ENCODE peak calls at places on chromosomes 12 and 14, in ten cellular contexts. I is CD8-positive, alpha-beta memory T cell; V is heart right ventricle; B is cardiac muscle cell; C is gastrocnemius medialis; T is ovary; W is lower lobe of right lung; Y is vagina; M is esophagus squamous epithelium; G is tibial nerve. O is an unnamed sample. For H3K36me3, the result is how much of the 10 kb centered on the place peaks cover.

GRCh38 chr14:75979641-75980422 is 2.0 kb downstream of the TGFB3 start:
- DNase-seq in I (no peak), V (peak), B (peak), C (peak), T (peak), W (no peak), Y (no peak), M (no peak), G (peak), O (no peak)

GRCh38 chr14:59044707-59045106 is 143.8 kb upstream of the DAAM1 start:
- DNase-seq in I (no peak), V (no peak), B (peak), C (no peak), T (no peak), W (no peak), Y (no peak), M (no peak), G (no peak), O (no peak)

GRCh38 chr12:96170328-96170727 is 23.8 kb upstream of the ELK3 start:
- DNase-seq in I (no peak), V (peak), B (no peak), C (no peak), T (no peak), W (no peak), Y (no peak), M (no peak), G (no peak), O (no peak)

GRCh38 chr14:82398313-82398712 is 864.7 kb upstream of the SEL1L start:
- DNase-seq in I (no peak), V (no peak), B (no peak), C (no peak), T (no peak), W (no peak), Y (no peak), M (no peak), G (no peak), O (no peak)

GRCh38 chr12:33253123-33253522 is 186.5 kb downstream of the SYT10 start:
- DNase-seq in I (no peak), V (no peak), B (no peak), C (no peak), T (no peak), W (no peak), Y (no peak), M (no peak), G (no peak), O (no peak)

GRCh38 chr12:118061876-118062791 is 1.2 kb upstream of the WSB2 start:
- DNase-seq in I (no peak), V (peak), B (peak), C (peak), T (peak), W (peak), Y (no peak), M (no peak), G (peak), O (peak)

GRCh38 chr14:105281354-105282097 is 19.3 kb downstream of the BRF1 start:
- DNase-seq in I (no peak), V (no peak), B (peak), C (no peak), T (no peak), W (no peak), Y (no peak), M (no peak), G (peak), O (peak)

GRCh38 chr14:32564591-32564990 is 235.5 kb downstream of the AKAP6 start:
- DNase-seq in I (no peak), V (no peak), B (peak), C (no peak), T (no peak), W (no peak), Y (no peak), M (no peak), G (peak), O (peak)

GRCh38 chr12:2261708-2262107 is 208.9 kb downstream of the CACNA1C start:
- DNase-seq in I (no peak), V (no peak), B (no peak), C (no peak), T (no peak), W (no peak), Y (no peak), M (no peak), G (no peak), O (no peak)

GRCh38 chr14:104579507-104579906 is at the start of gene C14orf180:
- DNase-seq in I (no peak), V (peak), B (no peak), C (peak), T (no peak), W (no peak), Y (no peak), M (no peak), G (no peak), O (no peak)

GRCh38 chr12:1972260-1972659 is 32.0 kb downstream of the DCP1B start:
- DNase-seq in I (no peak), V (no peak), B (peak), C (no peak), T (no peak), W (no peak), Y (no peak), M (no peak), G (no peak), O (peak)

GRCh38 chr14:100644383-100644782 is 57.2 kb upstream of the BEGAIN start:
- DNase-seq in I (peak), V (no peak), B (no peak), C (no peak), T (peak), W (no peak), Y (no peak), M (no peak), G (no peak), O (no peak)

GRCh38 chr12:127311695-127312364 is 955.1 kb upstream of the TMEM132C start:
- DNase-seq in I (no peak), V (no peak), B (no peak), C (no peak), T (no peak), W (no peak), Y (no peak), M (no peak), G (no peak), O (no peak)

GRCh38 chr14:23114669-23115491 is 4.2 kb downstream of the CEBPE start:
- DNase-seq in I (no peak), V (no peak), B (peak), C (no peak), T (no peak), W (peak), Y (no peak), M (no peak), G (no peak), O (peak)

GRCh38 chr12:79674629-79675028 is 16.1 kb downstream of the PAWR start:
- DNase-seq in I (no peak), V (no peak), B (peak), C (no peak), T (no peak), W (no peak), Y (no peak), M (no peak), G (no peak), O (peak)

GRCh38 chr12:124727244-124727673 is 136.4 kb downstream of the SCARB1 start:
- DNase-seq in I (no peak), V (peak), B (no peak), C (peak), T (no peak), W (peak), Y (no peak), M (peak), G (peak), O (peak)

GRCh38 chr14:94109915-94110250 is 653 bp upstream of the IFI27 start:
- DNase-seq in I (no peak), V (no peak), B (no peak), C (no peak), T (no peak), W (no peak), Y (peak), M (no peak), G (no peak), O (no peak)

GRCh38 chr14:33062476-33062875 is 123.8 kb downstream of the NPAS3 start:
- DNase-seq in I (no peak), V (no peak), B (no peak), C (no peak), T (no peak), W (no peak), Y (no peak), M (no peak), G (no peak), O (no peak)

GRCh38 chr12:88634008-88634407 is 53.7 kb upstream of the KITLG start:
- DNase-seq in I (no peak), V (no peak), B (no peak), C (no peak), T (no peak), W (no peak), Y (no peak), M (no peak), G (no peak), O (no peak)

GRCh38 chr12:97995578-97995977 is 519.8 kb upstream of the TMPO start:
- DNase-seq in I (no peak), V (no peak), B (no peak), C (no peak), T (no peak), W (no peak), Y (no peak), M (no peak), G (no peak), O (no peak)

GRCh38 chr14:31142455-31143087 is 65.0 kb downstream of the HECTD1 start:
- DNase-seq in I (no peak), V (no peak), B (no peak), C (peak), T (no peak), W (no peak), Y (no peak), M (no peak), G (no peak), O (no peak)
- H3K36me3 ChIP-seq in I (under half), V (under half), B (half or more), C (under half), T (under half), W (half or more), Y (under half), M (under half), G (under half), O (under half)

GRCh38 chr12:120359159-120359527 is 9.8 kb downstream of the MSI1 start:
- DNase-seq in I (no peak), V (no peak), B (no peak), C (no peak), T (no peak), W (no peak), Y (no peak), M (no peak), G (no peak), O (no peak)

GRCh38 chr12:120356567-120357030 is 12.4 kb downstream of the MSI1 start:
- DNase-seq in I (peak), V (peak), B (peak), C (peak), T (peak), W (peak), Y (no peak), M (no peak), G (peak), O (peak)

GRCh38 chr12:120358412-120359158 is 10.4 kb downstream of the MSI1 start:
- DNase-seq in I (no peak), V (no peak), B (no peak), C (no peak), T (no peak), W (no peak), Y (no peak), M (no peak), G (no peak), O (no peak)

GRCh38 chr12:120353556-120354317 is 15.2 kb downstream of the MSI1 start:
- DNase-seq in I (no peak), V (no peak), B (no peak), C (no peak), T (no peak), W (no peak), Y (no peak), M (no peak), G (no peak), O (no peak)

GRCh38 chr12:120357104-120357503 is 11.9 kb downstream of the MSI1 start:
- DNase-seq in I (no peak), V (no peak), B (no peak), C (no peak), T (no peak), W (no peak), Y (no peak), M (no peak), G (no peak), O (no peak)
- H3K36me3 ChIP-seq in I (under half), V (under half), B (under half), C (under half), T (under half), W (under half), Y (under half), M (under half), G (under half), O (under half)

GRCh38 chr12:53414756-53415417 is 8.8 kb upstream of the AMHR2 start:
- DNase-seq in I (no peak), V (no peak), B (peak), C (no peak), T (no peak), W (no peak), Y (no peak), M (no peak), G (no peak), O (no peak)
- H3K36me3 ChIP-seq in I (under half), V (under half), B (under half), C (under half), T (under half), W (under half), Y (under half), M (under half), G (under half), O (under half)

GRCh38 chr12:106868982-106869381 is 86.7 kb upstream of the TMEM263 start:
- DNase-seq in I (no peak), V (no peak), B (no peak), C (no peak), T (no peak), W (no peak), Y (no peak), M (no peak), G (no peak), O (no peak)
- H3K36me3 ChIP-seq in I (under half), V (under half), B (under half), C (under half), T (under half), W (under half), Y (under half), M (under half), G (under half), O (under half)

DNA sequence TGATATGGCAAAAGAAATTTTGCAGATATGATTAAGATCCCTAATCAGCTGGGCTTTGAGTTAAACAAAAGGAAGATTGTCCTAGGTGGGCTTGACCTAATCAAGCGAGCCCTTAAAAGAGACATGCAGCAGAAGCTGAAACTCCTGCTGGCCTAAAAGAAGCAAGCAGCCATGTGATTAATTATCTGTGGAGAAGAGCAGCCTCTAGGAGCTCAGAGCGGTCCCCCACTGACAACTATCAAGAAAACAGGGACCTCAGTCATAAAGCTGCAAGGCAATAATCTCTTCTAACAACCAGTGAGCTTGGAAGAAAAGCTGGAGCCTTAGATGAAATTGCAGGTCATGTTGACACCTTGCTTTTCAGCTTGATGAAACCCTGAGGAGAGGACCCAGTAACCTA is 288.9 kb upstream of the CLEC14A start:
- DNase-seq in I (no peak), V (no peak), B (no peak), C (no peak), T (no peak), W (no peak), Y (no peak), M (no peak), G (no peak), O (no peak)
- H3K36me3 ChIP-seq in I (under half), V (under half), B (under half), C (under half), T (under half), W (under half), Y (under half), M (under half), G (under half), O (under half)

GRCh38 chr12:6541371-6542165 is 7.3 kb downstream of the GAPDH start:
- DNase-seq in I (no peak), V (no peak), B (no peak), C (peak), T (peak), W (no peak), Y (no peak), M (no peak), G (no peak), O (no peak)
- H3K36me3 ChIP-seq in I (under half), V (under half), B (under half), C (under half), T (under half), W (half or more), Y (under half), M (under half), G (under half), O (under half)

DNA sequence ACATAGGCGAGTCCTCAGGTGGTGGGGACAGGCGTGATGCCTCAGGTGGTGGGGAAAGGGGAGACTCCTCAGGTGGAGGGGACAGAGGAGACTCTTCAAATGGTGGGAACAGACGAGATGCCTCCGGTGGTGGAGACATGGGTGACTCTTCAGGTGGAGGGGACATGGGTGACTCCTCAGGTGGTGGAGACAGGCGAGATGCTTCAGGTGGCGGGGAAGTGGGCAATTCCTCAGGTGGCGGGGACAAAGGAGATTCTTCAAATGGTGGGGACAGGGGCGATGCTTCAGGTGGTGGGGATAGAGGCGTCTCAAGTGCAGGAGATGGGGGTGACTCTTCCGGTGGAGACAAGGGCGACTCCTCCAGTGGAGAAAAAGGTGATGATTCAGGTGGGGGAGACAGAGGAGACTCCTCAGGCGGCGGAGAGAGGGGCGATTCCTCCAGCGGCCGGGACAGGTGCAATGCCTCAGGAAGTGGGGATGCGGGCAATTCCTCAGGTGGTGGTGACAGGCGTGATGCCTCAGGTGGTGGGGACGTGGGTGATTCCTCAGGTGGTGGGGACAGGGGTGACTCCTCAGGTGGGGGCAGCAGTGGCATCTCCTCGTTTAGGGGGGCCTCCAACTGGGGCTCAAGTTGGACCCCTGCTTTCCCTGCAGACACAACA is 8.7 kb downstream of the KMT2D start:
- DNase-seq in I (peak), V (no peak), B (no peak), C (no peak), T (no peak), W (peak), Y (no peak), M (no peak), G (no peak), O (no peak)
- H3K36me3 ChIP-seq in I (half or more), V (under half), B (half or more), C (under half), T (under half), W (half or more), Y (under half), M (half or more), G (half or more), O (under half)

DNA sequence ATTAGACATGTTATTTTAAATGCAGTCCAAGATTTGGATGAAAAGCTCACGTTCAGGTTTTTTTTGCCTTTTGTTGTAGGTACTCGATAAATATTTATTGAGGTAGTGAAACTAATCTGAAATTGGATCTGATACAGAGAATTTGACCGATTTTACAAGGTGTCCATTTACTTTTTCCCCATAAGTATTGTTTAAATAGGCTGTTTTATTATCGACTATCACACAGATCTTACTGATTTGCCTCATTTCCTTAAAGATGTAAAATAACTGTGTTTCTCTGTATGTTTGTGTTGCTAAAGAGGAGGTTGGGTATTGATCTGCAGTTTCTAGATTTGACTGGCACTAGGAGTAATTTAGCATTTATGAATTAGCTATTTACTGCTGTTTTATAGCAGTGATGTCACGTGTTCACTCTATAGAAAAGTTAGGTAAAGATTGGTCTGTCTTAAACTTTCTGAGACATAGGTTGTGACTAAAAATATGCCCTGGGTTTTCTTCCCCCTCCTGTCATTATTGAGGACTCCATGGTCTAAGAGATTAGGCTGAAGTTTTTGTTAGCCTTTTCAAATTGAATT is 3.5 kb downstream of the RAP1B start:
- DNase-seq in I (no peak), V (no peak), B (no peak), C (no peak), T (no peak), W (no peak), Y (no peak), M (no peak), G (no peak), O (no peak)
- H3K36me3 ChIP-seq in I (under half), V (under half), B (under half), C (under half), T (under half), W (under half), Y (under half), M (under half), G (under half), O (under half)

DNA sequence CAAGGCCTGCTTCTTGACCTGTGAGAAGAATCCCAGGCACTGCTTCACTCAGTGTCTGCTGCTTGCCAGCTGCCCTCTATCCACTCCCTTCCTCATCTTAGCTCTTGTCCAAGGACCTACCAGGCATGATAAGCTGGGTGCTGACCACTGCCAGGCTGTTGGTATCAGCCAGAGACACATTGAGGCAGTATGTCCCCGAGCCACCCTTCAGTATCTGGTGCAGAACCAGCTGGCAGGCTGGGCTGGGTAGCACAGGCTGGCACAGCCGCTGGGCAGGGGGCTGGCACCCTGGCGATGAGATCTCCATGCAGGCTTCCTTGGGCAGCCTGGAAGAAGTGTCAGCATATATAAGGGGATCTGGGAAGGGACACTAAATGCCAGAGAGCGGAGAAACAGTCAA is 10.5 kb downstream of the PMEL start:
- DNase-seq in I (no peak), V (no peak), B (no peak), C (no peak), T (no peak), W (no peak), Y (no peak), M (no peak), G (no peak), O (no peak)
- H3K36me3 ChIP-seq in I (under half), V (under half), B (under half), C (under half), T (under half), W (under half), Y (under half), M (under half), G (under half), O (under half)

GRCh38 chr14:39568809-39569538 is 136.7 kb upstream of the FBXO33 start:
- DNase-seq in I (no peak), V (no peak), B (no peak), C (no peak), T (no peak), W (no peak), Y (no peak), M (no peak), G (no peak), O (no peak)

GRCh38 chr14:39563361-39563760 is 131.1 kb upstream of the FBXO33 start:
- DNase-seq in I (no peak), V (no peak), B (no peak), C (no peak), T (no peak), W (no peak), Y (no peak), M (no peak), G (no peak), O (no peak)

GRCh38 chr14:39562175-39562574 is 129.9 kb upstream of the FBXO33 start:
- DNase-seq in I (no peak), V (no peak), B (no peak), C (no peak), T (no peak), W (no peak), Y (no peak), M (no peak), G (no peak), O (no peak)

DNA sequence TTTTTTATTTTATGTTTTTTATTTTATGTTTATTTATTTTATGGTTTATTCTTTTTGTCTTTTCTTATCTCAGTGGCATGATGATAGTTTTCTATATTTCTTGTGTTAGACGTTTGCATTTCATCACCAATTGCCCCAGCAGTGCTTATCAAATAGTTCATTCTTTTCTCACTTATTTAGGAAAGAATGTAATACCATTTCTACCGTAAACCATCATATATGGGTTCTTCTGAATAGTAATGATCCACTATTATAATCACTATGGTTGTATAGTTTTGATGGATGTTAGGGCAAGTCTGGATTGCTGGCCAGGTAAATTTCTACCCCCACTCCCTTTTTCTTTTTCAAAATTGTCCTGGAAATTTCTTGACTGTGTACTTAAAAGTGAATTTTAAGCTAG is 134.6 kb upstream of the FBXO33 start:
- DNase-seq in I (no peak), V (no peak), B (no peak), C (no peak), T (no peak), W (no peak), Y (no peak), M (no peak), G (no peak), O (no peak)
- H3K36me3 ChIP-seq in I (under half), V (under half), B (under half), C (under half), T (under half), W (under half), Y (under half), M (under half), G (under half), O (under half)